ENCODE peak calls at places on chromosomes 3 and 15, in seven cellular contexts. N is T47D; Z is fibroblast of mammary gland; A is HS-5; J is EL; M is IMR-90; O is effector CD4-positive, alpha-beta T cell. Q is an unnamed sample.

GRCh38 chr3:197906850-197907187 is 43.2 kb upstream of the RPL35A start:
- DNase-seq in N (peak; percentile 56), Z (no peak), A (no peak), J (no peak), M (no peak), O (no peak), Q (no peak)

GRCh38 chr15:38378162-38378560 is 75.8 kb upstream of the FAM98B start:
- DNase-seq in N (no peak), Z (peak; percentile 53), A (no peak), J (no peak), M (peak; percentile 36), O (no peak), Q (no peak)

GRCh38 chr15:56778761-56779160 is 45.5 kb upstream of the ZNF280D start:
- DNase-seq in N (no peak), Z (no peak), A (no peak), J (no peak), M (no peak), O (no peak), Q (no peak)

GRCh38 chr15:25670025-25670554 is 193.0 kb downstream of the ATP10A start:
- DNase-seq in N (peak; percentile 13), Z (peak; percentile 56), A (no peak), J (peak; percentile 37), M (peak; percentile 76), O (no peak), Q (no peak)

GRCh38 chr3:55801068-55801467 is 314.0 kb upstream of the WNT5A start:
- DNase-seq in N (no peak), Z (no peak), A (no peak), J (no peak), M (no peak), O (no peak), Q (no peak)

GRCh38 chr3:44419923-44420650 is 57.4 kb downstream of the ZNF445 start:
- DNase-seq in N (no peak), Z (no peak), A (no peak), J (no peak), M (no peak), O (no peak), Q (no peak)

GRCh38 chr15:98383571-98383970 is 264.8 kb upstream of the IGF1R start:
- DNase-seq in N (no peak), Z (no peak), A (no peak), J (no peak), M (no peak), O (no peak), Q (no peak)

GRCh38 chr3:186235554-186235953 is 126.5 kb downstream of the DGKG start:
- DNase-seq in N (no peak), Z (no peak), A (no peak), J (no peak), M (no peak), O (no peak), Q (no peak)

GRCh38 chr3:30470566-30470965 is 135.8 kb upstream of the TGFBR2 start:
- DNase-seq in N (no peak), Z (no peak), A (no peak), J (no peak), M (peak; percentile 32), O (no peak), Q (no peak)

GRCh38 chr3:11282250-11283125 is 10.3 kb downstream of the ATG7 start:
- DNase-seq in N (no peak), Z (peak; percentile 45), A (no peak), J (no peak), M (peak; percentile 59), O (no peak), Q (no peak)

GRCh38 chr15:73981761-73982222 is 10.3 kb downstream of the STOML1 start:
- DNase-seq in N (no peak), Z (peak; percentile 47), A (no peak), J (no peak), M (no peak), O (no peak), Q (no peak)

GRCh38 chr3:101602731-101603130 is 28.8 kb downstream of the PCNP start:
- DNase-seq in N (no peak), Z (no peak), A (no peak), J (no peak), M (no peak), O (no peak), Q (no peak)

GRCh38 chr3:58491506-58492384 is at the start of gene KCTD6:
- DNase-seq in N (peak; percentile 93), Z (peak; percentile 90), A (peak; percentile 58), J (peak; percentile 93), M (peak; percentile 92), O (peak; percentile 75), Q (peak; percentile 87)

GRCh38 chr3:45965281-45966052 is 22.2 kb downstream of the CXCR6 start:
- DNase-seq in N (no peak), Z (no peak), A (no peak), J (no peak), M (no peak), O (peak; percentile 19), Q (no peak)

GRCh38 chr3:165635791-165636681 is 201.2 kb downstream of the BCHE start:
- DNase-seq in N (no peak), Z (no peak), A (no peak), J (no peak), M (peak; percentile 1), O (no peak), Q (no peak)

GRCh38 chr3:48851407-48851806 is 3.7 kb upstream of the PRKAR2A start:
- DNase-seq in N (no peak), Z (peak; percentile 20), A (no peak), J (no peak), M (peak; percentile 66), O (no peak), Q (no peak)

GRCh38 chr3:128922804-128923459 is 43.5 kb downstream of the ACAD9 start:
- DNase-seq in N (no peak), Z (no peak), A (no peak), J (no peak), M (no peak), O (peak; percentile 25), Q (no peak)

GRCh38 chr15:47293763-47294162 is 423.5 kb upstream of the SEMA6D start:
- DNase-seq in N (peak; percentile 46), Z (peak; percentile 89), A (no peak), J (peak; percentile 32), M (peak; percentile 95), O (no peak), Q (no peak)

GRCh38 chr3:177618873-177619771 is 421.8 kb upstream of the TBL1XR1 start:
- DNase-seq in N (peak; percentile 96), Z (peak; percentile 78), A (peak; percentile 37), J (peak; percentile 60), M (peak; percentile 72), O (no peak), Q (no peak)

GRCh38 chr3:150216041-150216811 is 191.9 kb upstream of the TSC22D2 start:
- DNase-seq in N (no peak), Z (peak; percentile 49), A (no peak), J (peak; percentile 76), M (peak; percentile 61), O (no peak), Q (no peak)

GRCh38 chr15:36501063-36501678 is 78.3 kb upstream of the CDIN1 start:
- DNase-seq in N (peak; percentile 81), Z (peak; percentile 84), A (peak; percentile 40), J (peak; percentile 72), M (peak; percentile 79), O (no peak), Q (peak; percentile 69)

GRCh38 chr3:23079976-23080375 is 123.2 kb upstream of the UBE2E2 start:
- DNase-seq in N (peak; percentile 26), Z (no peak), A (no peak), J (peak; percentile 22), M (no peak), O (no peak), Q (no peak)

GRCh38 chr3:66195347-66195783 is 25.4 kb upstream of the SLC25A26 start:
- DNase-seq in N (peak; percentile 58), Z (peak; percentile 52), A (no peak), J (peak; percentile 51), M (peak; percentile 68), O (no peak), Q (peak; percentile 4)

GRCh38 chr15:85374831-85375230 is 5.6 kb upstream of the AKAP13 start:
- DNase-seq in N (no peak), Z (no peak), A (no peak), J (no peak), M (no peak), O (no peak), Q (no peak)

GRCh38 chr3:139827833-139828232 is 107.2 kb upstream of the CLSTN2 start:
- DNase-seq in N (no peak), Z (no peak), A (no peak), J (no peak), M (no peak), O (no peak), Q (no peak)

GRCh38 chr15:85584791-85585360 is 204.5 kb downstream of the AKAP13 start:
- DNase-seq in N (no peak), Z (no peak), A (no peak), J (no peak), M (no peak), O (no peak), Q (no peak)

GRCh38 chr3:152320201-152320617 is 51.5 kb downstream of the MBNL1 start:
- DNase-seq in N (no peak), Z (peak; percentile 48), A (no peak), J (peak; percentile 56), M (peak; percentile 59), O (no peak), Q (no peak)

GRCh38 chr3:94269763-94270162 is 206.9 kb downstream of the NSUN3 start:
- DNase-seq in N (no peak), Z (no peak), A (no peak), J (peak; percentile 11), M (no peak), O (no peak), Q (no peak)

GRCh38 chr3:8938021-8938420 is 25.3 kb downstream of the RAD18 start:
- DNase-seq in N (peak; percentile 35), Z (peak; percentile 47), A (peak; percentile 29), J (peak; percentile 61), M (peak; percentile 59), O (no peak), Q (no peak)

GRCh38 chr3:3069723-3070122 is 40.5 kb downstream of the IL5RA start:
- DNase-seq in N (no peak), Z (no peak), A (no peak), J (no peak), M (no peak), O (no peak), Q (no peak)

Q was measured in NCI-H460.